ENCODE peak calls at places on chromosomes 7 and 10, in four cellular contexts. One of them, this sample, is unnamed.

GRCh38 chr10:89474452-89474851 is 60.1 kb downstream of the IFIT5 start:
- DNase-seq in stimulated activated CD4-positive, alpha-beta T cell treated with anti-CD3 and anti-CD28 coated beads, Interleukin-1b, Interleukin-23, amount 100 ng/mL, for 1 hour: no peak
- DNase-seq in endothelial cell: no peak
- DNase-seq in coronary artery: no peak
- DNase-seq in this sample: no peak

GRCh38 chr10:88934900-88935672 is 17.5 kb downstream of the ACTA2 start:
- DNase-seq in stimulated activated CD4-positive, alpha-beta T cell treated with anti-CD3 and anti-CD28 coated beads, Interleukin-1b, Interleukin-23, amount 100 ng/mL, for 1 hour: peak; percentile 40
- DNase-seq in endothelial cell: peak; percentile 61
- DNase-seq in coronary artery: peak; percentile 85
- DNase-seq in this sample: peak; percentile 76

GRCh38 chr10:100186813-100187212 is 984 bp upstream of the ERLIN1 start:
- DNase-seq in stimulated activated CD4-positive, alpha-beta T cell treated with anti-CD3 and anti-CD28 coated beads, Interleukin-1b, Interleukin-23, amount 100 ng/mL, for 1 hour: no peak
- DNase-seq in endothelial cell: no peak
- DNase-seq in coronary artery: peak; percentile 70
- DNase-seq in this sample: no peak

GRCh38 chr7:41584746-41585145 is 118.1 kb downstream of the INHBA start:
- DNase-seq in stimulated activated CD4-positive, alpha-beta T cell treated with anti-CD3 and anti-CD28 coated beads, Interleukin-1b, Interleukin-23, amount 100 ng/mL, for 1 hour: no peak
- DNase-seq in endothelial cell: no peak
- DNase-seq in coronary artery: no peak
- DNase-seq in this sample: no peak

GRCh38 chr10:6170638-6171037 is 32.1 kb upstream of the PFKFB3 start:
- DNase-seq in stimulated activated CD4-positive, alpha-beta T cell treated with anti-CD3 and anti-CD28 coated beads, Interleukin-1b, Interleukin-23, amount 100 ng/mL, for 1 hour: no peak
- DNase-seq in endothelial cell: no peak
- DNase-seq in coronary artery: no peak
- DNase-seq in this sample: no peak

GRCh38 chr7:127437241-127437640 is 44.7 kb upstream of the ZNF800 start:
- DNase-seq in stimulated activated CD4-positive, alpha-beta T cell treated with anti-CD3 and anti-CD28 coated beads, Interleukin-1b, Interleukin-23, amount 100 ng/mL, for 1 hour: no peak
- DNase-seq in endothelial cell: no peak
- DNase-seq in coronary artery: no peak
- DNase-seq in this sample: no peak

GRCh38 chr10:132784582-132785432 is 1.1 kb downstream of the NKX6-2 start:
- DNase-seq in stimulated activated CD4-positive, alpha-beta T cell treated with anti-CD3 and anti-CD28 coated beads, Interleukin-1b, Interleukin-23, amount 100 ng/mL, for 1 hour: no peak
- DNase-seq in endothelial cell: peak; percentile 29
- DNase-seq in coronary artery: no peak
- DNase-seq in this sample: peak; percentile 65

GRCh38 chr10:53440641-53441040 is 668.1 kb upstream of the MBL2 start:
- DNase-seq in stimulated activated CD4-positive, alpha-beta T cell treated with anti-CD3 and anti-CD28 coated beads, Interleukin-1b, Interleukin-23, amount 100 ng/mL, for 1 hour: no peak
- DNase-seq in endothelial cell: no peak
- DNase-seq in coronary artery: no peak
- DNase-seq in this sample: no peak

GRCh38 chr10:131816157-131816775 is 84.5 kb upstream of the PPP2R2D start:
- DNase-seq in stimulated activated CD4-positive, alpha-beta T cell treated with anti-CD3 and anti-CD28 coated beads, Interleukin-1b, Interleukin-23, amount 100 ng/mL, for 1 hour: no peak
- DNase-seq in endothelial cell: no peak
- DNase-seq in coronary artery: peak; percentile 62
- DNase-seq in this sample: no peak

GRCh38 chr7:112995091-112995824 is 91.4 kb downstream of the GPR85 start:
- DNase-seq in stimulated activated CD4-positive, alpha-beta T cell treated with anti-CD3 and anti-CD28 coated beads, Interleukin-1b, Interleukin-23, amount 100 ng/mL, for 1 hour: no peak
- DNase-seq in endothelial cell: no peak
- DNase-seq in coronary artery: no peak
- DNase-seq in this sample: no peak

GRCh38 chr10:50432206-50432605 is 180.9 kb upstream of the ASAH2 start:
- DNase-seq in stimulated activated CD4-positive, alpha-beta T cell treated with anti-CD3 and anti-CD28 coated beads, Interleukin-1b, Interleukin-23, amount 100 ng/mL, for 1 hour: no peak
- DNase-seq in endothelial cell: no peak
- DNase-seq in coronary artery: no peak
- DNase-seq in this sample: no peak

GRCh38 chr7:134480730-134481129 is 21.8 kb upstream of the AKR1B1 start:
- DNase-seq in stimulated activated CD4-positive, alpha-beta T cell treated with anti-CD3 and anti-CD28 coated beads, Interleukin-1b, Interleukin-23, amount 100 ng/mL, for 1 hour: no peak
- DNase-seq in endothelial cell: no peak
- DNase-seq in coronary artery: no peak
- DNase-seq in this sample: no peak

GRCh38 chr10:119191881-119192280 is 13.3 kb upstream of the PRDX3 start:
- DNase-seq in stimulated activated CD4-positive, alpha-beta T cell treated with anti-CD3 and anti-CD28 coated beads, Interleukin-1b, Interleukin-23, amount 100 ng/mL, for 1 hour: no peak
- DNase-seq in endothelial cell: no peak
- DNase-seq in coronary artery: no peak
- DNase-seq in this sample: no peak

GRCh38 chr10:29473411-29474100 is 161.2 kb downstream of the SVIL start:
- DNase-seq in stimulated activated CD4-positive, alpha-beta T cell treated with anti-CD3 and anti-CD28 coated beads, Interleukin-1b, Interleukin-23, amount 100 ng/mL, for 1 hour: no peak
- DNase-seq in endothelial cell: no peak
- DNase-seq in coronary artery: no peak
- DNase-seq in this sample: no peak

GRCh38 chr7:81611040-81611439 is 158.8 kb downstream of the HGF start:
- DNase-seq in stimulated activated CD4-positive, alpha-beta T cell treated with anti-CD3 and anti-CD28 coated beads, Interleukin-1b, Interleukin-23, amount 100 ng/mL, for 1 hour: no peak
- DNase-seq in endothelial cell: no peak
- DNase-seq in coronary artery: no peak
- DNase-seq in this sample: no peak

GRCh38 chr7:32957326-32958045 is at the start of gene FKBP9:
- DNase-seq in stimulated activated CD4-positive, alpha-beta T cell treated with anti-CD3 and anti-CD28 coated beads, Interleukin-1b, Interleukin-23, amount 100 ng/mL, for 1 hour: no peak
- DNase-seq in endothelial cell: peak; percentile 82
- DNase-seq in coronary artery: peak; percentile 92
- DNase-seq in this sample: peak; percentile 93

GRCh38 chr10:60572511-60573194 is 183.0 kb upstream of the ANK3 start:
- DNase-seq in stimulated activated CD4-positive, alpha-beta T cell treated with anti-CD3 and anti-CD28 coated beads, Interleukin-1b, Interleukin-23, amount 100 ng/mL, for 1 hour: no peak
- DNase-seq in endothelial cell: peak; percentile 22
- DNase-seq in coronary artery: no peak
- DNase-seq in this sample: peak; percentile 79

GRCh38 chr10:49168821-49169495 is 19.2 kb downstream of the TMEM273 start:
- DNase-seq in stimulated activated CD4-positive, alpha-beta T cell treated with anti-CD3 and anti-CD28 coated beads, Interleukin-1b, Interleukin-23, amount 100 ng/mL, for 1 hour: no peak
- DNase-seq in endothelial cell: no peak
- DNase-seq in coronary artery: no peak
- DNase-seq in this sample: no peak

This sample was measured in retina.